ENCODE peak calls at places on chromosomes 7 and 10, in six cellular contexts. S is T-helper 2 cell, L is RWPE1, Z is EL, N is sigmoid colon, M is ELR. J is an unnamed sample.
A peak's percentile ranks its signal among the peaks of the same experiment; 100 is the strongest.

GRCh38 chr10:92801978-92802872 is 46.1 kb upstream of the EXOC6 start:
- DNase-seq in S (no peak), L (no peak), Z (no peak), N (no peak), M (no peak), J (no peak)

GRCh38 chr10:69757553-69758309 is 44.0 kb upstream of the COL13A1 start:
- DNase-seq in S (no peak), L (no peak), Z (peak; percentile 47), N (peak; percentile 57), M (no peak), J (no peak)

GRCh38 chr10:31146496-31147219 is 115.0 kb upstream of the ZNF438 start:
- DNase-seq in S (peak; percentile 16), L (peak; percentile 42), Z (peak; percentile 80), N (peak; percentile 78), M (peak; percentile 90), J (no peak)

GRCh38 chr10:86878973-86879781 is 78.2 kb downstream of the MMRN2 start:
- DNase-seq in S (peak; percentile 29), L (no peak), Z (no peak), N (no peak), M (no peak), J (no peak)

GRCh38 chr7:28037220-28038010 is 143.2 kb downstream of the JAZF1 start:
- DNase-seq in S (peak; percentile 89), L (peak; percentile 84), Z (peak; percentile 98), N (no peak), M (peak; percentile 100), J (peak; percentile 75)

GRCh38 chr7:2629740-2630681 is 1.8 kb upstream of the TTYH3 start:
- DNase-seq in S (no peak), L (no peak), Z (peak; percentile 30), N (peak; percentile 66), M (peak; percentile 55), J (no peak)

GRCh38 chr7:121960678-121961461 is 87.9 kb downstream of the PTPRZ1 start:
- DNase-seq in S (no peak), L (peak; percentile 81), Z (peak; percentile 90), N (no peak), M (peak; percentile 97), J (no peak)

GRCh38 chr7:33334349-33334748 is 205.0 kb downstream of the BBS9 start:
- DNase-seq in S (peak; percentile 5), L (no peak), Z (peak; percentile 8), N (no peak), M (peak; percentile 33), J (no peak)

J was measured in COLO829.